ENCODE peak calls at places on chromosomes 13 and 19, in four cellular contexts. One of them, this sample, is unnamed.

GRCh38 chr19:33766623-33767022 is 30.0 kb upstream of the KCTD15 start:
- DNase-seq in brain microvascular endothelial cell: no peak
- DNase-seq in mesothelial cell of epicardium: no peak
- DNase-seq in activated CD8-positive, alpha-beta memory T cell treated with anti-CD3 and anti-CD28 coated beads, Interleukin-2, amount 50 U/mL, for 4 hours: no peak
- DNase-seq in this sample: no peak

GRCh38 chr19:10420444-10421239 is at the start of gene PDE4A:
- DNase-seq in brain microvascular endothelial cell: no peak
- DNase-seq in mesothelial cell of epicardium: no peak
- DNase-seq in activated CD8-positive, alpha-beta memory T cell treated with anti-CD3 and anti-CD28 coated beads, Interleukin-2, amount 50 U/mL, for 4 hours: peak; percentile 57
- DNase-seq in this sample: no peak

GRCh38 chr13:108113407-108113806 is 101.9 kb downstream of the LIG4 start:
- DNase-seq in brain microvascular endothelial cell: no peak
- DNase-seq in mesothelial cell of epicardium: no peak
- DNase-seq in activated CD8-positive, alpha-beta memory T cell treated with anti-CD3 and anti-CD28 coated beads, Interleukin-2, amount 50 U/mL, for 4 hours: no peak
- DNase-seq in this sample: no peak

GRCh38 chr19:11256189-11256588 is 6.1 kb downstream of the DOCK6 start:
- DNase-seq in brain microvascular endothelial cell: no peak
- DNase-seq in mesothelial cell of epicardium: no peak
- DNase-seq in activated CD8-positive, alpha-beta memory T cell treated with anti-CD3 and anti-CD28 coated beads, Interleukin-2, amount 50 U/mL, for 4 hours: no peak
- DNase-seq in this sample: no peak

GRCh38 chr19:41958367-41959055 is 610 bp downstream of the RABAC1 start:
- DNase-seq in brain microvascular endothelial cell: peak; percentile 74
- DNase-seq in mesothelial cell of epicardium: peak; percentile 88
- DNase-seq in activated CD8-positive, alpha-beta memory T cell treated with anti-CD3 and anti-CD28 coated beads, Interleukin-2, amount 50 U/mL, for 4 hours: peak; percentile 84
- DNase-seq in this sample: peak; percentile 96

GRCh38 chr13:40812102-40812501 is 22.7 kb downstream of the SLC25A15 start:
- DNase-seq in brain microvascular endothelial cell: no peak
- DNase-seq in mesothelial cell of epicardium: no peak
- DNase-seq in activated CD8-positive, alpha-beta memory T cell treated with anti-CD3 and anti-CD28 coated beads, Interleukin-2, amount 50 U/mL, for 4 hours: no peak
- DNase-seq in this sample: no peak

GRCh38 chr13:75788494-75788991 is 152.4 kb downstream of the LMO7 start:
- DNase-seq in brain microvascular endothelial cell: peak; percentile 55
- DNase-seq in mesothelial cell of epicardium: no peak
- DNase-seq in activated CD8-positive, alpha-beta memory T cell treated with anti-CD3 and anti-CD28 coated beads, Interleukin-2, amount 50 U/mL, for 4 hours: no peak
- DNase-seq in this sample: no peak

GRCh38 chr19:15672580-15673175 is at the start of gene CYP4F12:
- DNase-seq in brain microvascular endothelial cell: no peak
- DNase-seq in mesothelial cell of epicardium: no peak
- DNase-seq in activated CD8-positive, alpha-beta memory T cell treated with anti-CD3 and anti-CD28 coated beads, Interleukin-2, amount 50 U/mL, for 4 hours: no peak
- DNase-seq in this sample: peak; percentile 38

GRCh38 chr19:58407658-58408151 is 744 bp upstream of the ZNF584 start:
- DNase-seq in brain microvascular endothelial cell: no peak
- DNase-seq in mesothelial cell of epicardium: no peak
- DNase-seq in activated CD8-positive, alpha-beta memory T cell treated with anti-CD3 and anti-CD28 coated beads, Interleukin-2, amount 50 U/mL, for 4 hours: no peak
- DNase-seq in this sample: no peak

GRCh38 chr19:55644842-55645511 is 1.5 kb downstream of the ZNF581 start:
- DNase-seq in brain microvascular endothelial cell: no peak
- DNase-seq in mesothelial cell of epicardium: no peak
- DNase-seq in activated CD8-positive, alpha-beta memory T cell treated with anti-CD3 and anti-CD28 coated beads, Interleukin-2, amount 50 U/mL, for 4 hours: no peak
- DNase-seq in this sample: no peak